ENCODE peak calls at places on chromosomes 12 and 14, in eight cellular contexts. R is astrocyte of the cerebellum; H is CD8-positive, alpha-beta memory T cell; Z is transverse colon; V is pons; K is T-cell; C is hypothalamus; S is stimulated activated naive CD4-positive, alpha-beta T cell. X is an unnamed sample.

GRCh38 chr14:70257526-70257925 is 68.8 kb upstream of the SLC8A3 start:
- DNase-seq in H (no peak), Z (peak; percentile 21), S (no peak), R (no peak), C (no peak), K (no peak), V (no peak), X (no peak)

GRCh38 chr12:45354399-45354798 is 138.5 kb downstream of the ANO6 start:
- DNase-seq in H (no peak), C (no peak), R (no peak), S (no peak), K (no peak), Z (no peak), V (no peak), X (no peak)

GRCh38 chr14:102474934-102475333 is 34.6 kb downstream of the ANKRD9 start:
- DNase-seq in Z (peak; percentile 47), V (peak; percentile 80), C (peak; percentile 31), R (peak; percentile 29), K (no peak), H (no peak), S (no peak), X (no peak)

GRCh38 chr14:48575772-48576171 is 900.4 kb upstream of the MDGA2 start:
- DNase-seq in Z (no peak), R (no peak), S (no peak), H (no peak), K (no peak), V (no peak), C (no peak), X (no peak)

GRCh38 chr12:112199136-112199535 is 73.8 kb downstream of the TRAFD1 start:
- DNase-seq in S (no peak), Z (no peak), H (no peak), R (no peak), V (no peak), C (no peak), K (no peak), X (no peak)

GRCh38 chr12:49930515-49931288 is 19.8 kb upstream of the AQP2 start:
- DNase-seq in C (no peak), R (no peak), H (no peak), S (no peak), V (no peak), Z (no peak), K (no peak), X (no peak)

GRCh38 chr12:105100998-105101397 is 6.5 kb upstream of the WASHC4 start:
- DNase-seq in C (no peak), H (no peak), K (no peak), V (no peak), S (no peak), R (no peak), Z (no peak), X (no peak)

GRCh38 chr12:34393821-34394150 is 371.5 kb downstream of the ALG10 start:
- DNase-seq in K (no peak), R (no peak), S (no peak), V (no peak), Z (peak; percentile 1), C (no peak), H (peak; percentile 40), X (no peak)

GRCh38 chr12:76879710-76880025 is 849 bp upstream of the CSRP2 start:
- DNase-seq in S (no peak), C (no peak), K (no peak), R (no peak), Z (no peak), H (no peak), V (no peak), X (no peak)

GRCh38 chr12:1994429-1995143 is 9.7 kb downstream of the DCP1B start:
- DNase-seq in S (no peak), K (no peak), Z (no peak), H (no peak), C (no peak), R (no peak), V (no peak), X (no peak)

GRCh38 chr12:50401383-50402155 is 884 bp downstream of the LARP4 start:
- DNase-seq in K (no peak), S (no peak), C (no peak), V (peak; percentile 69), R (no peak), Z (peak; percentile 13), H (no peak), X (no peak)

GRCh38 chr14:32491413-32492016 is 162.4 kb downstream of the AKAP6 start:
- DNase-seq in V (peak; percentile 64), K (no peak), Z (no peak), S (no peak), H (no peak), C (no peak), R (no peak), X (no peak)

GRCh38 chr12:101939306-101939705 is 61.9 kb downstream of the DRAM1 start:
- DNase-seq in C (no peak), V (no peak), H (no peak), S (no peak), R (no peak), K (no peak), Z (no peak), X (no peak)

GRCh38 chr12:108629824-108630476 is 3.7 kb downstream of the SELPLG start:
- DNase-seq in K (peak; percentile 69), Z (no peak), H (peak; percentile 80), V (no peak), S (peak; percentile 30), R (no peak), C (no peak), X (peak; percentile 61)

GRCh38 chr14:29061702-29062101 is 295.1 kb downstream of the FOXG1 start:
- DNase-seq in K (no peak), C (no peak), V (no peak), H (no peak), R (no peak), Z (no peak), S (no peak), X (no peak)

GRCh38 chr12:34287986-34288962 is 266.0 kb downstream of the ALG10 start:
- DNase-seq in H (no peak), C (no peak), Z (peak; percentile 1), K (no peak), R (no peak), V (no peak), S (no peak), X (no peak)

GRCh38 chr14:35234007-35234406 is 58.2 kb upstream of the PSMA6 start:
- DNase-seq in C (no peak), H (no peak), K (no peak), R (no peak), S (no peak), V (no peak), Z (no peak), X (no peak)

GRCh38 chr12:13116259-13116658 is 12.8 kb upstream of the GSG1 start:
- DNase-seq in V (no peak), H (no peak), S (no peak), K (no peak), C (no peak), R (no peak), Z (no peak), X (no peak)

GRCh38 chr12:47361389-47362031 is 281.8 kb upstream of the AMIGO2 start:
- DNase-seq in H (peak; percentile 50), Z (peak; percentile 40), S (peak; percentile 32), K (peak; percentile 13), V (peak; percentile 46), C (no peak), R (no peak), X (peak; percentile 7)

GRCh38 chr12:131611416-131612091 is 99.3 kb upstream of the SFSWAP start:
- DNase-seq in S (no peak), H (no peak), R (no peak), Z (no peak), K (no peak), C (no peak), V (no peak), X (no peak)

GRCh38 chr12:23944067-23944466 is 5.4 kb downstream of the SOX5 start:
- DNase-seq in V (no peak), R (no peak), H (no peak), C (no peak), Z (no peak), K (no peak), S (no peak), X (no peak)

GRCh38 chr14:51473808-51474207 is 177.9 kb upstream of the FRMD6 start:
- DNase-seq in V (no peak), Z (no peak), C (no peak), K (no peak), H (no peak), R (no peak), S (no peak), X (no peak)

GRCh38 chr14:79914595-79914994 is 296.7 kb downstream of the DIO2 start:
- DNase-seq in V (no peak), H (no peak), S (no peak), C (no peak), Z (no peak), R (no peak), K (no peak), X (no peak)

GRCh38 chr14:35215110-35215872 is 76.9 kb upstream of the PSMA6 start:
- DNase-seq in C (no peak), V (peak; percentile 56), S (no peak), R (peak; percentile 51), H (no peak), K (no peak), Z (no peak), X (no peak)

GRCh38 chr12:81123611-81124010 is 45.7 kb downstream of the ACSS3 start:
- DNase-seq in K (no peak), S (no peak), C (no peak), V (no peak), R (no peak), Z (no peak), H (no peak), X (no peak)

GRCh38 chr12:8662592-8662991 is at the start of gene MFAP5:
- DNase-seq in V (no peak), H (no peak), R (peak; percentile 24), K (no peak), S (no peak), Z (no peak), C (no peak), X (no peak)

GRCh38 chr12:102964872-102965271 is 7.4 kb downstream of the ASCL1 start:
- DNase-seq in R (no peak), Z (peak; percentile 54), V (no peak), H (no peak), C (no peak), K (peak; percentile 7), S (no peak), X (no peak)

GRCh38 chr14:83164016-83164415 is 1630.4 kb upstream of the SEL1L start:
- DNase-seq in R (peak; percentile 49), V (no peak), K (no peak), C (no peak), H (no peak), Z (no peak), S (no peak), X (no peak)

GRCh38 chr14:91911474-91912032 is 35.9 kb downstream of the FBLN5 start:
- DNase-seq in K (peak; percentile 38), S (peak; percentile 37), V (peak; percentile 74), H (peak; percentile 66), R (no peak), C (no peak), Z (peak; percentile 37), X (peak; percentile 17)

GRCh38 chr12:113844495-113845175 is 121.5 kb downstream of the RBM19 start:
- DNase-seq in S (no peak), K (no peak), V (no peak), R (no peak), H (no peak), C (no peak), Z (no peak), X (no peak)

GRCh38 chr14:50953497-50953896 is 9.2 kb upstream of the PYGL start:
- DNase-seq in V (no peak), C (no peak), R (no peak), S (no peak), K (no peak), H (no peak), Z (no peak), X (no peak)

GRCh38 chr12:118061876-118062791 is 1.2 kb upstream of the WSB2 start:
- DNase-seq in H (no peak), Z (peak; percentile 55), C (peak; percentile 21), S (no peak), V (peak; percentile 53), R (no peak), K (no peak), X (no peak)

GRCh38 chr14:103313704-103314103 is 20.3 kb upstream of the EIF5 start:
- DNase-seq in Z (no peak), K (no peak), V (peak; percentile 69), H (no peak), C (no peak), S (no peak), R (no peak), X (no peak)

GRCh38 chr12:20451759-20452158 is 83.4 kb downstream of the PDE3A start:
- DNase-seq in C (no peak), H (no peak), R (no peak), Z (no peak), S (no peak), V (no peak), K (no peak), X (no peak)

X was measured in effector CD4-positive, alpha-beta T cell.